ENCODE peak calls at places on chromosomes 4 and X, in nine cellular contexts. One of them, this sample, is unnamed.

GRCh38 chr4:113531572-113531971 is 230.0 kb downstream of the CAMK2D start:
- DNase-seq in NCI-H1105 treated with DMSO at 0.1 percent for 48 hours: no peak
- DNase-seq in NCI-H345: no peak
- DNase-seq in fibroblast of lung: no peak
- DNase-seq in prostate gland: no peak
- DNase-seq in T-helper 2 cell: no peak
- DNase-seq in stimulated activated CD4-positive, alpha-beta T cell treated with anti-CD3 and anti-CD28 coated beads, Interleukin-4, amount 100 ng/mL, for 1 hour: no peak
- DNase-seq in AG08395: no peak
- DNase-seq in head of caudate nucleus: no peak
- DNase-seq in this sample: no peak

GRCh38 chr4:155085843-155086530 is 122.4 kb upstream of the NPY2R start:
- DNase-seq in NCI-H1105 treated with DMSO at 0.1 percent for 48 hours: no peak
- DNase-seq in NCI-H345: no peak
- DNase-seq in fibroblast of lung: peak
- DNase-seq in prostate gland: no peak
- DNase-seq in T-helper 2 cell: no peak
- DNase-seq in stimulated activated CD4-positive, alpha-beta T cell treated with anti-CD3 and anti-CD28 coated beads, Interleukin-4, amount 100 ng/mL, for 1 hour: no peak
- DNase-seq in AG08395: no peak
- DNase-seq in head of caudate nucleus: no peak
- DNase-seq in this sample: no peak

GRCh38 chr4:142373610-142374009 is 472.5 kb downstream of the INPP4B start:
- DNase-seq in NCI-H1105 treated with DMSO at 0.1 percent for 48 hours: peak
- DNase-seq in NCI-H345: no peak
- DNase-seq in fibroblast of lung: peak
- DNase-seq in prostate gland: no peak
- DNase-seq in T-helper 2 cell: no peak
- DNase-seq in stimulated activated CD4-positive, alpha-beta T cell treated with anti-CD3 and anti-CD28 coated beads, Interleukin-4, amount 100 ng/mL, for 1 hour: no peak
- DNase-seq in AG08395: no peak
- DNase-seq in head of caudate nucleus: no peak
- DNase-seq in this sample: no peak

GRCh38 chr4:183430317-183430986 is 14.0 kb upstream of the CDKN2AIP start:
- DNase-seq in NCI-H1105 treated with DMSO at 0.1 percent for 48 hours: no peak
- DNase-seq in NCI-H345: no peak
- DNase-seq in fibroblast of lung: no peak
- DNase-seq in prostate gland: no peak
- DNase-seq in T-helper 2 cell: no peak
- DNase-seq in stimulated activated CD4-positive, alpha-beta T cell treated with anti-CD3 and anti-CD28 coated beads, Interleukin-4, amount 100 ng/mL, for 1 hour: no peak
- DNase-seq in AG08395: no peak
- DNase-seq in head of caudate nucleus: no peak
- DNase-seq in this sample: no peak

GRCh38 chrX:50721771-50722521 is 92.0 kb downstream of the SHROOM4 start:
- DNase-seq in NCI-H1105 treated with DMSO at 0.1 percent for 48 hours: no peak
- DNase-seq in NCI-H345: no peak
- DNase-seq in fibroblast of lung: peak
- DNase-seq in prostate gland: no peak
- DNase-seq in T-helper 2 cell: no peak
- DNase-seq in stimulated activated CD4-positive, alpha-beta T cell treated with anti-CD3 and anti-CD28 coated beads, Interleukin-4, amount 100 ng/mL, for 1 hour: no peak
- DNase-seq in AG08395: no peak
- DNase-seq in head of caudate nucleus: no peak
- DNase-seq in this sample: no peak

GRCh38 chr4:150010525-150011126 is 67.6 kb upstream of the DCLK2 start:
- DNase-seq in NCI-H1105 treated with DMSO at 0.1 percent for 48 hours: peak
- DNase-seq in NCI-H345: peak
- DNase-seq in fibroblast of lung: peak
- DNase-seq in prostate gland: peak
- DNase-seq in T-helper 2 cell: no peak
- DNase-seq in stimulated activated CD4-positive, alpha-beta T cell treated with anti-CD3 and anti-CD28 coated beads, Interleukin-4, amount 100 ng/mL, for 1 hour: no peak
- DNase-seq in AG08395: peak
- DNase-seq in head of caudate nucleus: peak
- DNase-seq in this sample: peak

GRCh38 chrX:43003939-43004338 is 226.0 kb upstream of the PPP1R2C start:
- DNase-seq in NCI-H1105 treated with DMSO at 0.1 percent for 48 hours: no peak
- DNase-seq in NCI-H345: no peak
- DNase-seq in fibroblast of lung: no peak
- DNase-seq in prostate gland: no peak
- DNase-seq in T-helper 2 cell: no peak
- DNase-seq in stimulated activated CD4-positive, alpha-beta T cell treated with anti-CD3 and anti-CD28 coated beads, Interleukin-4, amount 100 ng/mL, for 1 hour: no peak
- DNase-seq in AG08395: no peak
- DNase-seq in head of caudate nucleus: no peak
- DNase-seq in this sample: no peak

GRCh38 chrX:10570601-10571000 is 49.8 kb downstream of the MID1 start:
- DNase-seq in NCI-H1105 treated with DMSO at 0.1 percent for 48 hours: no peak
- DNase-seq in NCI-H345: no peak
- DNase-seq in fibroblast of lung: peak
- DNase-seq in prostate gland: no peak
- DNase-seq in T-helper 2 cell: no peak
- DNase-seq in stimulated activated CD4-positive, alpha-beta T cell treated with anti-CD3 and anti-CD28 coated beads, Interleukin-4, amount 100 ng/mL, for 1 hour: no peak
- DNase-seq in AG08395: no peak
- DNase-seq in head of caudate nucleus: no peak
- DNase-seq in this sample: no peak

GRCh38 chrX:153907456-153907855 is 3.0 kb downstream of the AVPR2 start:
- DNase-seq in NCI-H1105 treated with DMSO at 0.1 percent for 48 hours: no peak
- DNase-seq in NCI-H345: no peak
- DNase-seq in fibroblast of lung: no peak
- DNase-seq in prostate gland: no peak
- DNase-seq in T-helper 2 cell: no peak
- DNase-seq in stimulated activated CD4-positive, alpha-beta T cell treated with anti-CD3 and anti-CD28 coated beads, Interleukin-4, amount 100 ng/mL, for 1 hour: no peak
- DNase-seq in AG08395: no peak
- DNase-seq in head of caudate nucleus: no peak
- DNase-seq in this sample: no peak

GRCh38 chrX:47358387-47359065 is 11.9 kb upstream of the ZNF157 start:
- DNase-seq in NCI-H1105 treated with DMSO at 0.1 percent for 48 hours: no peak
- DNase-seq in NCI-H345: no peak
- DNase-seq in fibroblast of lung: no peak
- DNase-seq in prostate gland: no peak
- DNase-seq in T-helper 2 cell: no peak
- DNase-seq in stimulated activated CD4-positive, alpha-beta T cell treated with anti-CD3 and anti-CD28 coated beads, Interleukin-4, amount 100 ng/mL, for 1 hour: peak
- DNase-seq in AG08395: no peak
- DNase-seq in head of caudate nucleus: no peak
- DNase-seq in this sample: no peak

GRCh38 chr4:62881901-62882300 is 1527.3 kb downstream of the TECRL start:
- DNase-seq in NCI-H1105 treated with DMSO at 0.1 percent for 48 hours: no peak
- DNase-seq in NCI-H345: no peak
- DNase-seq in fibroblast of lung: peak
- DNase-seq in prostate gland: no peak
- DNase-seq in T-helper 2 cell: no peak
- DNase-seq in stimulated activated CD4-positive, alpha-beta T cell treated with anti-CD3 and anti-CD28 coated beads, Interleukin-4, amount 100 ng/mL, for 1 hour: no peak
- DNase-seq in AG08395: no peak
- DNase-seq in head of caudate nucleus: no peak
- DNase-seq in this sample: no peak

GRCh38 chr4:147362868-147363440 is 117.9 kb upstream of the EDNRA start:
- DNase-seq in NCI-H1105 treated with DMSO at 0.1 percent for 48 hours: peak
- DNase-seq in NCI-H345: peak
- DNase-seq in fibroblast of lung: peak
- DNase-seq in prostate gland: no peak
- DNase-seq in T-helper 2 cell: no peak
- DNase-seq in stimulated activated CD4-positive, alpha-beta T cell treated with anti-CD3 and anti-CD28 coated beads, Interleukin-4, amount 100 ng/mL, for 1 hour: no peak
- DNase-seq in AG08395: peak
- DNase-seq in head of caudate nucleus: peak
- DNase-seq in this sample: peak

GRCh38 chr4:152614337-152614736 is 65.5 kb downstream of the TMEM154 start:
- DNase-seq in NCI-H1105 treated with DMSO at 0.1 percent for 48 hours: no peak
- DNase-seq in NCI-H345: no peak
- DNase-seq in fibroblast of lung: no peak
- DNase-seq in prostate gland: no peak
- DNase-seq in T-helper 2 cell: no peak
- DNase-seq in stimulated activated CD4-positive, alpha-beta T cell treated with anti-CD3 and anti-CD28 coated beads, Interleukin-4, amount 100 ng/mL, for 1 hour: no peak
- DNase-seq in AG08395: no peak
- DNase-seq in head of caudate nucleus: no peak
- DNase-seq in this sample: no peak

GRCh38 chr4:122584517-122584916 is 36.3 kb downstream of the IL21 start:
- DNase-seq in NCI-H1105 treated with DMSO at 0.1 percent for 48 hours: no peak
- DNase-seq in NCI-H345: no peak
- DNase-seq in fibroblast of lung: peak
- DNase-seq in prostate gland: no peak
- DNase-seq in T-helper 2 cell: no peak
- DNase-seq in stimulated activated CD4-positive, alpha-beta T cell treated with anti-CD3 and anti-CD28 coated beads, Interleukin-4, amount 100 ng/mL, for 1 hour: no peak
- DNase-seq in AG08395: peak
- DNase-seq in head of caudate nucleus: peak
- DNase-seq in this sample: no peak

GRCh38 chr4:159608434-159608833 is 505.6 kb downstream of the RAPGEF2 start:
- DNase-seq in NCI-H1105 treated with DMSO at 0.1 percent for 48 hours: no peak
- DNase-seq in NCI-H345: no peak
- DNase-seq in fibroblast of lung: peak
- DNase-seq in prostate gland: no peak
- DNase-seq in T-helper 2 cell: no peak
- DNase-seq in stimulated activated CD4-positive, alpha-beta T cell treated with anti-CD3 and anti-CD28 coated beads, Interleukin-4, amount 100 ng/mL, for 1 hour: no peak
- DNase-seq in AG08395: no peak
- DNase-seq in head of caudate nucleus: no peak
- DNase-seq in this sample: no peak

GRCh38 chr4:150906987-150907633 is 108.0 kb downstream of the LRBA start:
- DNase-seq in NCI-H1105 treated with DMSO at 0.1 percent for 48 hours: no peak
- DNase-seq in NCI-H345: no peak
- DNase-seq in fibroblast of lung: peak
- DNase-seq in prostate gland: no peak
- DNase-seq in T-helper 2 cell: no peak
- DNase-seq in stimulated activated CD4-positive, alpha-beta T cell treated with anti-CD3 and anti-CD28 coated beads, Interleukin-4, amount 100 ng/mL, for 1 hour: no peak
- DNase-seq in AG08395: no peak
- DNase-seq in head of caudate nucleus: peak
- DNase-seq in this sample: no peak

GRCh38 chr4:4995103-4995761 is 24.0 kb downstream of the CYTL1 start:
- DNase-seq in NCI-H1105 treated with DMSO at 0.1 percent for 48 hours: peak
- DNase-seq in NCI-H345: peak
- DNase-seq in fibroblast of lung: peak
- DNase-seq in prostate gland: peak
- DNase-seq in T-helper 2 cell: no peak
- DNase-seq in stimulated activated CD4-positive, alpha-beta T cell treated with anti-CD3 and anti-CD28 coated beads, Interleukin-4, amount 100 ng/mL, for 1 hour: peak
- DNase-seq in AG08395: peak
- DNase-seq in head of caudate nucleus: peak
- DNase-seq in this sample: peak

GRCh38 chrX:7372843-7373525 is 225.0 kb upstream of the PUDP start:
- DNase-seq in NCI-H1105 treated with DMSO at 0.1 percent for 48 hours: no peak
- DNase-seq in NCI-H345: no peak
- DNase-seq in fibroblast of lung: peak
- DNase-seq in prostate gland: no peak
- DNase-seq in T-helper 2 cell: no peak
- DNase-seq in stimulated activated CD4-positive, alpha-beta T cell treated with anti-CD3 and anti-CD28 coated beads, Interleukin-4, amount 100 ng/mL, for 1 hour: no peak
- DNase-seq in AG08395: peak
- DNase-seq in head of caudate nucleus: no peak
- DNase-seq in this sample: no peak

GRCh38 chr4:177118596-177118995 is 191.1 kb upstream of the NEIL3 start:
- DNase-seq in NCI-H1105 treated with DMSO at 0.1 percent for 48 hours: no peak
- DNase-seq in NCI-H345: no peak
- DNase-seq in fibroblast of lung: peak
- DNase-seq in prostate gland: no peak
- DNase-seq in T-helper 2 cell: no peak
- DNase-seq in stimulated activated CD4-positive, alpha-beta T cell treated with anti-CD3 and anti-CD28 coated beads, Interleukin-4, amount 100 ng/mL, for 1 hour: no peak
- DNase-seq in AG08395: peak
- DNase-seq in head of caudate nucleus: no peak
- DNase-seq in this sample: peak

GRCh38 chr4:18981234-18981615 is 959.7 kb upstream of the LCORL start:
- DNase-seq in NCI-H1105 treated with DMSO at 0.1 percent for 48 hours: no peak
- DNase-seq in NCI-H345: no peak
- DNase-seq in fibroblast of lung: no peak
- DNase-seq in prostate gland: no peak
- DNase-seq in T-helper 2 cell: no peak
- DNase-seq in stimulated activated CD4-positive, alpha-beta T cell treated with anti-CD3 and anti-CD28 coated beads, Interleukin-4, amount 100 ng/mL, for 1 hour: no peak
- DNase-seq in AG08395: no peak
- DNase-seq in head of caudate nucleus: no peak
- DNase-seq in this sample: no peak

GRCh38 chr4:884259-884658 is 47.9 kb downstream of the GAK start:
- DNase-seq in NCI-H1105 treated with DMSO at 0.1 percent for 48 hours: no peak
- DNase-seq in NCI-H345: no peak
- DNase-seq in fibroblast of lung: no peak
- DNase-seq in prostate gland: no peak
- DNase-seq in T-helper 2 cell: no peak
- DNase-seq in stimulated activated CD4-positive, alpha-beta T cell treated with anti-CD3 and anti-CD28 coated beads, Interleukin-4, amount 100 ng/mL, for 1 hour: no peak
- DNase-seq in AG08395: no peak
- DNase-seq in head of caudate nucleus: no peak
- DNase-seq in this sample: no peak

GRCh38 chr4:70765368-70765767 is 43.6 kb downstream of the RUFY3 start:
- DNase-seq in NCI-H1105 treated with DMSO at 0.1 percent for 48 hours: no peak
- DNase-seq in NCI-H345: no peak
- DNase-seq in fibroblast of lung: no peak
- DNase-seq in prostate gland: no peak
- DNase-seq in T-helper 2 cell: no peak
- DNase-seq in stimulated activated CD4-positive, alpha-beta T cell treated with anti-CD3 and anti-CD28 coated beads, Interleukin-4, amount 100 ng/mL, for 1 hour: no peak
- DNase-seq in AG08395: no peak
- DNase-seq in head of caudate nucleus: no peak
- DNase-seq in this sample: no peak

GRCh38 chrX:132092439-132093065 is 35.3 kb downstream of the FRMD7 start:
- DNase-seq in NCI-H1105 treated with DMSO at 0.1 percent for 48 hours: peak
- DNase-seq in NCI-H345: peak
- DNase-seq in fibroblast of lung: peak
- DNase-seq in prostate gland: peak
- DNase-seq in T-helper 2 cell: no peak
- DNase-seq in stimulated activated CD4-positive, alpha-beta T cell treated with anti-CD3 and anti-CD28 coated beads, Interleukin-4, amount 100 ng/mL, for 1 hour: peak
- DNase-seq in AG08395: peak
- DNase-seq in head of caudate nucleus: peak
- DNase-seq in this sample: peak

GRCh38 chr4:168614316-168615057 is 117.6 kb downstream of the PALLD start:
- DNase-seq in NCI-H1105 treated with DMSO at 0.1 percent for 48 hours: no peak
- DNase-seq in NCI-H345: no peak
- DNase-seq in fibroblast of lung: peak
- DNase-seq in prostate gland: no peak
- DNase-seq in T-helper 2 cell: no peak
- DNase-seq in stimulated activated CD4-positive, alpha-beta T cell treated with anti-CD3 and anti-CD28 coated beads, Interleukin-4, amount 100 ng/mL, for 1 hour: no peak
- DNase-seq in AG08395: no peak
- DNase-seq in head of caudate nucleus: no peak
- DNase-seq in this sample: no peak

GRCh38 chr4:8435656-8436121 is 4.8 kb downstream of the ACOX3 start:
- DNase-seq in NCI-H1105 treated with DMSO at 0.1 percent for 48 hours: no peak
- DNase-seq in NCI-H345: no peak
- DNase-seq in fibroblast of lung: no peak
- DNase-seq in prostate gland: no peak
- DNase-seq in T-helper 2 cell: no peak
- DNase-seq in stimulated activated CD4-positive, alpha-beta T cell treated with anti-CD3 and anti-CD28 coated beads, Interleukin-4, amount 100 ng/mL, for 1 hour: peak
- DNase-seq in AG08395: no peak
- DNase-seq in head of caudate nucleus: no peak
- DNase-seq in this sample: no peak

GRCh38 chr4:1516261-1516660 is 110.0 kb upstream of the NKX1-1 start:
- DNase-seq in NCI-H1105 treated with DMSO at 0.1 percent for 48 hours: no peak
- DNase-seq in NCI-H345: no peak
- DNase-seq in fibroblast of lung: no peak
- DNase-seq in prostate gland: no peak
- DNase-seq in T-helper 2 cell: no peak
- DNase-seq in stimulated activated CD4-positive, alpha-beta T cell treated with anti-CD3 and anti-CD28 coated beads, Interleukin-4, amount 100 ng/mL, for 1 hour: no peak
- DNase-seq in AG08395: no peak
- DNase-seq in head of caudate nucleus: no peak
- DNase-seq in this sample: no peak

GRCh38 chr4:53928825-53929224 is 135.6 kb downstream of the CHIC2 start:
- DNase-seq in NCI-H1105 treated with DMSO at 0.1 percent for 48 hours: no peak
- DNase-seq in NCI-H345: no peak
- DNase-seq in fibroblast of lung: peak
- DNase-seq in prostate gland: no peak
- DNase-seq in T-helper 2 cell: no peak
- DNase-seq in stimulated activated CD4-positive, alpha-beta T cell treated with anti-CD3 and anti-CD28 coated beads, Interleukin-4, amount 100 ng/mL, for 1 hour: no peak
- DNase-seq in AG08395: no peak
- DNase-seq in head of caudate nucleus: no peak
- DNase-seq in this sample: no peak

GRCh38 chrX:7330971-7331746 is 183.2 kb upstream of the PUDP start:
- DNase-seq in NCI-H1105 treated with DMSO at 0.1 percent for 48 hours: no peak
- DNase-seq in NCI-H345: no peak
- DNase-seq in fibroblast of lung: peak
- DNase-seq in prostate gland: no peak
- DNase-seq in T-helper 2 cell: no peak
- DNase-seq in stimulated activated CD4-positive, alpha-beta T cell treated with anti-CD3 and anti-CD28 coated beads, Interleukin-4, amount 100 ng/mL, for 1 hour: no peak
- DNase-seq in AG08395: peak
- DNase-seq in head of caudate nucleus: no peak
- DNase-seq in this sample: no peak

GRCh38 chrX:95063554-95063953 is 1389.5 kb downstream of the FAM133A start:
- DNase-seq in NCI-H1105 treated with DMSO at 0.1 percent for 48 hours: no peak
- DNase-seq in NCI-H345: no peak
- DNase-seq in fibroblast of lung: peak
- DNase-seq in prostate gland: no peak
- DNase-seq in T-helper 2 cell: no peak
- DNase-seq in stimulated activated CD4-positive, alpha-beta T cell treated with anti-CD3 and anti-CD28 coated beads, Interleukin-4, amount 100 ng/mL, for 1 hour: no peak
- DNase-seq in AG08395: peak
- DNase-seq in head of caudate nucleus: no peak
- DNase-seq in this sample: no peak

GRCh38 chr4:146763560-146763959 is 124.9 kb downstream of the POU4F2 start:
- DNase-seq in NCI-H1105 treated with DMSO at 0.1 percent for 48 hours: no peak
- DNase-seq in NCI-H345: no peak
- DNase-seq in fibroblast of lung: no peak
- DNase-seq in prostate gland: no peak
- DNase-seq in T-helper 2 cell: no peak
- DNase-seq in stimulated activated CD4-positive, alpha-beta T cell treated with anti-CD3 and anti-CD28 coated beads, Interleukin-4, amount 100 ng/mL, for 1 hour: no peak
- DNase-seq in AG08395: no peak
- DNase-seq in head of caudate nucleus: no peak
- DNase-seq in this sample: no peak

GRCh38 chrX:65706041-65706828 is 38.8 kb downstream of the MSN start:
- DNase-seq in NCI-H1105 treated with DMSO at 0.1 percent for 48 hours: no peak
- DNase-seq in NCI-H345: no peak
- DNase-seq in fibroblast of lung: peak
- DNase-seq in prostate gland: no peak
- DNase-seq in T-helper 2 cell: no peak
- DNase-seq in stimulated activated CD4-positive, alpha-beta T cell treated with anti-CD3 and anti-CD28 coated beads, Interleukin-4, amount 100 ng/mL, for 1 hour: peak
- DNase-seq in AG08395: peak
- DNase-seq in head of caudate nucleus: no peak
- DNase-seq in this sample: peak